ENCODE peak calls at places on chromosome 5, in five cellular contexts. One of them, this sample, is unnamed.

GRCh38 chr5:77852514-77853352 is 76.6 kb upstream of the TBCA start:
- DNase-seq in uterus: no peak
- DNase-seq in GM06990: peak; percentile 92
- DNase-seq in A549: peak; percentile 65
- DNase-seq in GM23248: peak; percentile 85
- DNase-seq in this sample: no peak

GRCh38 chr5:84290161-84290560 is 94.5 kb downstream of the EDIL3 start:
- DNase-seq in uterus: no peak
- DNase-seq in GM06990: no peak
- DNase-seq in A549: peak; percentile 3
- DNase-seq in GM23248: no peak
- DNase-seq in this sample: no peak

GRCh38 chr5:18465833-18466681 is 831.8 kb downstream of the TAF11L14 start:
- DNase-seq in uterus: no peak
- DNase-seq in GM06990: peak; percentile 5
- DNase-seq in A549: peak; percentile 67
- DNase-seq in GM23248: peak; percentile 63
- DNase-seq in this sample: no peak

GRCh38 chr5:456351-457194 is 13.6 kb downstream of the EXOC3 start:
- DNase-seq in uterus: peak; percentile 5
- DNase-seq in GM06990: no peak
- DNase-seq in A549: no peak
- DNase-seq in GM23248: no peak
- DNase-seq in this sample: no peak

GRCh38 chr5:13427859-13428557 is 516.5 kb downstream of the DNAH5 start:
- DNase-seq in uterus: no peak
- DNase-seq in GM06990: no peak
- DNase-seq in A549: no peak
- DNase-seq in GM23248: no peak
- DNase-seq in this sample: no peak

GRCh38 chr5:104241051-104241450 is 678.5 kb upstream of the NUDT12 start:
- DNase-seq in uterus: no peak
- DNase-seq in GM06990: no peak
- DNase-seq in A549: no peak
- DNase-seq in GM23248: no peak
- DNase-seq in this sample: peak; percentile 1

GRCh38 chr5:128426090-128426534 is 111.9 kb downstream of the FBN2 start:
- DNase-seq in uterus: no peak
- DNase-seq in GM06990: peak; percentile 4
- DNase-seq in A549: no peak
- DNase-seq in GM23248: no peak
- DNase-seq in this sample: no peak

GRCh38 chr5:14293279-14293678 is 150.1 kb downstream of the TRIO start:
- DNase-seq in uterus: no peak
- DNase-seq in GM06990: no peak
- DNase-seq in A549: no peak
- DNase-seq in GM23248: no peak
- DNase-seq in this sample: no peak

GRCh38 chr5:154485850-154486426 is 7.9 kb upstream of the HAND1 start:
- DNase-seq in uterus: no peak
- DNase-seq in GM06990: no peak
- DNase-seq in A549: no peak
- DNase-seq in GM23248: no peak
- DNase-seq in this sample: no peak

GRCh38 chr5:140214831-140215230 is 39.8 kb downstream of the CYSTM1 start:
- DNase-seq in uterus: no peak
- DNase-seq in GM06990: no peak
- DNase-seq in A549: no peak
- DNase-seq in GM23248: peak; percentile 38
- DNase-seq in this sample: peak; percentile 76

GRCh38 chr5:98497391-98497790 is 276.1 kb upstream of the RGMB start:
- DNase-seq in uterus: no peak
- DNase-seq in GM06990: no peak
- DNase-seq in A549: no peak
- DNase-seq in GM23248: peak; percentile 7
- DNase-seq in this sample: no peak

GRCh38 chr5:176676361-176676824 is 29.1 kb downstream of the TSPAN17 start:
- DNase-seq in uterus: no peak
- DNase-seq in GM06990: peak; percentile 42
- DNase-seq in A549: peak; percentile 54
- DNase-seq in GM23248: peak; percentile 84
- DNase-seq in this sample: no peak

GRCh38 chr5:176492431-176492830 is 44.2 kb downstream of the FAF2 start:
- DNase-seq in uterus: no peak
- DNase-seq in GM06990: no peak
- DNase-seq in A549: no peak
- DNase-seq in GM23248: peak; percentile 17
- DNase-seq in this sample: no peak

GRCh38 chr5:83562817-83563557 is 91.4 kb downstream of the VCAN start:
- DNase-seq in uterus: no peak
- DNase-seq in GM06990: no peak
- DNase-seq in A549: no peak
- DNase-seq in GM23248: peak; percentile 51
- DNase-seq in this sample: no peak

GRCh38 chr5:114237766-114238165 is 124.1 kb upstream of the KCNN2 start:
- DNase-seq in uterus: no peak
- DNase-seq in GM06990: no peak
- DNase-seq in A549: peak; percentile 2
- DNase-seq in GM23248: peak; percentile 0
- DNase-seq in this sample: no peak

GRCh38 chr5:53333160-53333559 is 147.3 kb upstream of the FST start:
- DNase-seq in uterus: no peak
- DNase-seq in GM06990: no peak
- DNase-seq in A549: no peak
- DNase-seq in GM23248: peak; percentile 84
- DNase-seq in this sample: peak; percentile 89

GRCh38 chr5:116303810-116304209 is 219.0 kb downstream of the COMMD10 start:
- DNase-seq in uterus: no peak
- DNase-seq in GM06990: no peak
- DNase-seq in A549: no peak
- DNase-seq in GM23248: no peak
- DNase-seq in this sample: no peak

GRCh38 chr5:40594811-40595210 is 84.9 kb upstream of the PTGER4 start:
- DNase-seq in uterus: no peak
- DNase-seq in GM06990: no peak
- DNase-seq in A549: no peak
- DNase-seq in GM23248: no peak
- DNase-seq in this sample: no peak

GRCh38 chr5:61277190-61277589 is 54.9 kb upstream of the ZSWIM6 start:
- DNase-seq in uterus: no peak
- DNase-seq in GM06990: peak; percentile 26
- DNase-seq in A549: peak; percentile 43
- DNase-seq in GM23248: peak; percentile 46
- DNase-seq in this sample: no peak

GRCh38 chr5:9698125-9698848 is 68.1 kb upstream of the TAS2R1 start:
- DNase-seq in uterus: no peak
- DNase-seq in GM06990: no peak
- DNase-seq in A549: no peak
- DNase-seq in GM23248: peak; percentile 69
- DNase-seq in this sample: peak; percentile 46

GRCh38 chr5:79229357-79230174 is 6.4 kb upstream of the JMY start:
- DNase-seq in uterus: no peak
- DNase-seq in GM06990: peak; percentile 66
- DNase-seq in A549: no peak
- DNase-seq in GM23248: peak; percentile 88
- DNase-seq in this sample: peak; percentile 69

GRCh38 chr5:150511641-150512367 is 3.9 kb downstream of the NDST1 start:
- DNase-seq in uterus: peak; percentile 41
- DNase-seq in GM06990: no peak
- DNase-seq in A549: peak; percentile 75
- DNase-seq in GM23248: peak; percentile 90
- DNase-seq in this sample: peak; percentile 59

GRCh38 chr5:149666212-149666852 is 63.8 kb upstream of the PPARGC1B start:
- DNase-seq in uterus: no peak
- DNase-seq in GM06990: no peak
- DNase-seq in A549: no peak
- DNase-seq in GM23248: peak; percentile 31
- DNase-seq in this sample: no peak

GRCh38 chr5:149060325-149060724 is 2.5 kb downstream of the SH3TC2 start:
- DNase-seq in uterus: peak; percentile 25
- DNase-seq in GM06990: no peak
- DNase-seq in A549: no peak
- DNase-seq in GM23248: peak; percentile 54
- DNase-seq in this sample: no peak

GRCh38 chr5:10153394-10153793 is 96.3 kb downstream of the ATPSCKMT start:
- DNase-seq in uterus: no peak
- DNase-seq in GM06990: no peak
- DNase-seq in A549: no peak
- DNase-seq in GM23248: no peak
- DNase-seq in this sample: no peak

GRCh38 chr5:132221781-132222648 is 5.6 kb downstream of the P4HA2 start:
- DNase-seq in uterus: peak; percentile 83
- DNase-seq in GM06990: no peak
- DNase-seq in A549: no peak
- DNase-seq in GM23248: peak; percentile 82
- DNase-seq in this sample: peak; percentile 79

GRCh38 chr5:99019254-99019653 is 90.4 kb upstream of the CHD1 start:
- DNase-seq in uterus: peak; percentile 29
- DNase-seq in GM06990: no peak
- DNase-seq in A549: no peak
- DNase-seq in GM23248: peak; percentile 73
- DNase-seq in this sample: peak; percentile 10

GRCh38 chr5:121285861-121286527 is 565.7 kb upstream of the FTMT start:
- DNase-seq in uterus: no peak
- DNase-seq in GM06990: no peak
- DNase-seq in A549: no peak
- DNase-seq in GM23248: peak; percentile 42
- DNase-seq in this sample: peak; percentile 8

GRCh38 chr5:113099822-113100221 is 123.2 kb downstream of the DCP2 start:
- DNase-seq in uterus: no peak
- DNase-seq in GM06990: no peak
- DNase-seq in A549: no peak
- DNase-seq in GM23248: no peak
- DNase-seq in this sample: no peak

GRCh38 chr5:56116599-56117131 is 116.5 kb downstream of the ANKRD55 start:
- DNase-seq in uterus: no peak
- DNase-seq in GM06990: no peak
- DNase-seq in A549: no peak
- DNase-seq in GM23248: no peak
- DNase-seq in this sample: no peak

GRCh38 chr5:148558892-148559291 is 95.4 kb downstream of the HTR4 start:
- DNase-seq in uterus: no peak
- DNase-seq in GM06990: no peak
- DNase-seq in A549: no peak
- DNase-seq in GM23248: no peak
- DNase-seq in this sample: no peak

GRCh38 chr5:93995126-93995621 is 253.8 kb upstream of the POU5F2 start:
- DNase-seq in uterus: no peak
- DNase-seq in GM06990: peak; percentile 23
- DNase-seq in A549: no peak
- DNase-seq in GM23248: peak; percentile 44
- DNase-seq in this sample: peak; percentile 49

GRCh38 chr5:12902611-12903010 is 998.4 kb upstream of the CTNND2 start:
- DNase-seq in uterus: no peak
- DNase-seq in GM06990: no peak
- DNase-seq in A549: no peak
- DNase-seq in GM23248: no peak
- DNase-seq in this sample: no peak

GRCh38 chr5:139820606-139821005 is 25.0 kb downstream of the PSD2 start:
- DNase-seq in uterus: no peak
- DNase-seq in GM06990: no peak
- DNase-seq in A549: no peak
- DNase-seq in GM23248: no peak
- DNase-seq in this sample: no peak

GRCh38 chr5:152288917-152289595 is 116.0 kb downstream of the NMUR2 start:
- DNase-seq in uterus: no peak
- DNase-seq in GM06990: no peak
- DNase-seq in A549: no peak
- DNase-seq in GM23248: no peak
- DNase-seq in this sample: no peak

GRCh38 chr5:139696167-139696893 is 48.2 kb downstream of the CXXC5 start:
- DNase-seq in uterus: no peak
- DNase-seq in GM06990: no peak
- DNase-seq in A549: no peak
- DNase-seq in GM23248: peak; percentile 48
- DNase-seq in this sample: no peak

GRCh38 chr5:37840036-37840909 is at the start of gene GDNF:
- DNase-seq in uterus: no peak
- DNase-seq in GM06990: peak; percentile 18
- DNase-seq in A549: peak; percentile 46
- DNase-seq in GM23248: peak; percentile 86
- DNase-seq in this sample: no peak

GRCh38 chr5:11733185-11733839 is 170.9 kb downstream of the CTNND2 start:
- DNase-seq in uterus: no peak
- DNase-seq in GM06990: no peak
- DNase-seq in A549: no peak
- DNase-seq in GM23248: no peak
- DNase-seq in this sample: no peak

GRCh38 chr5:128844354-128844923 is 120.8 kb upstream of the SLC27A6 start:
- DNase-seq in uterus: no peak
- DNase-seq in GM06990: no peak
- DNase-seq in A549: peak; percentile 6
- DNase-seq in GM23248: peak; percentile 40
- DNase-seq in this sample: no peak